ENCODE peak calls at places on chromosomes 5 and 9, in seven cellular contexts. One of them, this sample, is unnamed.
A peak's percentile ranks its signal among the peaks of the same experiment; 100 is the strongest.

GRCh38 chr5:62731011-62731410 is 152.4 kb downstream of the LRRC70 start:
- DNase-seq in psoas muscle: no peak
- DNase-seq in heart right ventricle: no peak
- DNase-seq in MM.1S: peak; percentile 71
- DNase-seq in SK-N-SH: no peak
- DNase-seq in PC-9: no peak
- DNase-seq in colonic mucosa: no peak
- DNase-seq in this sample: no peak

GRCh38 chr5:124841829-124842712 is 95.6 kb upstream of the ZNF608 start:
- DNase-seq in psoas muscle: no peak
- DNase-seq in heart right ventricle: peak; percentile 24
- DNase-seq in MM.1S: no peak
- DNase-seq in SK-N-SH: no peak
- DNase-seq in PC-9: no peak
- DNase-seq in colonic mucosa: no peak
- DNase-seq in this sample: no peak

GRCh38 chr5:100464418-100464817 is 70.8 kb upstream of the FAM174A start:
- DNase-seq in psoas muscle: no peak
- DNase-seq in heart right ventricle: no peak
- DNase-seq in MM.1S: no peak
- DNase-seq in SK-N-SH: no peak
- DNase-seq in PC-9: peak; percentile 21
- DNase-seq in colonic mucosa: no peak
- DNase-seq in this sample: no peak

GRCh38 chr5:91562922-91563321 is 179.8 kb upstream of the ARRDC3 start:
- DNase-seq in psoas muscle: no peak
- DNase-seq in heart right ventricle: no peak
- DNase-seq in MM.1S: no peak
- DNase-seq in SK-N-SH: no peak
- DNase-seq in PC-9: no peak
- DNase-seq in colonic mucosa: no peak
- DNase-seq in this sample: no peak

GRCh38 chr5:60066502-60066901 is 173.0 kb upstream of the PDE4D start:
- DNase-seq in psoas muscle: no peak
- DNase-seq in heart right ventricle: no peak
- DNase-seq in MM.1S: no peak
- DNase-seq in SK-N-SH: no peak
- DNase-seq in PC-9: no peak
- DNase-seq in colonic mucosa: no peak
- DNase-seq in this sample: no peak

GRCh38 chr5:167012281-167013034 is 1279.0 kb upstream of the WWC1 start:
- DNase-seq in psoas muscle: no peak
- DNase-seq in heart right ventricle: no peak
- DNase-seq in MM.1S: no peak
- DNase-seq in SK-N-SH: no peak
- DNase-seq in PC-9: no peak
- DNase-seq in colonic mucosa: no peak
- DNase-seq in this sample: no peak

GRCh38 chr5:141605523-141606277 is 13.1 kb downstream of the DIAPH1 start:
- DNase-seq in psoas muscle: no peak
- DNase-seq in heart right ventricle: no peak
- DNase-seq in MM.1S: peak; percentile 95
- DNase-seq in SK-N-SH: no peak
- DNase-seq in PC-9: no peak
- DNase-seq in colonic mucosa: peak; percentile 54
- DNase-seq in this sample: no peak

GRCh38 chr5:16666861-16667481 is 50.2 kb upstream of the RETREG1 start:
- DNase-seq in psoas muscle: no peak
- DNase-seq in heart right ventricle: peak; percentile 58
- DNase-seq in MM.1S: no peak
- DNase-seq in SK-N-SH: peak; percentile 64
- DNase-seq in PC-9: peak; percentile 41
- DNase-seq in colonic mucosa: peak; percentile 57
- DNase-seq in this sample: peak; percentile 77

GRCh38 chr5:776862-777711 is 7.4 kb downstream of the ZDHHC11B start:
- DNase-seq in psoas muscle: peak; percentile 30
- DNase-seq in heart right ventricle: no peak
- DNase-seq in MM.1S: no peak
- DNase-seq in SK-N-SH: peak; percentile 20
- DNase-seq in PC-9: no peak
- DNase-seq in colonic mucosa: peak; percentile 20
- DNase-seq in this sample: no peak

GRCh38 chr5:15566306-15566705 is 66.3 kb downstream of the FBXL7 start:
- DNase-seq in psoas muscle: no peak
- DNase-seq in heart right ventricle: no peak
- DNase-seq in MM.1S: no peak
- DNase-seq in SK-N-SH: no peak
- DNase-seq in PC-9: no peak
- DNase-seq in colonic mucosa: no peak
- DNase-seq in this sample: no peak

GRCh38 chr9:97966493-97966892 is 16.6 kb upstream of the ANP32B start:
- DNase-seq in psoas muscle: no peak
- DNase-seq in heart right ventricle: no peak
- DNase-seq in MM.1S: no peak
- DNase-seq in SK-N-SH: no peak
- DNase-seq in PC-9: no peak
- DNase-seq in colonic mucosa: no peak
- DNase-seq in this sample: no peak

DNA sequence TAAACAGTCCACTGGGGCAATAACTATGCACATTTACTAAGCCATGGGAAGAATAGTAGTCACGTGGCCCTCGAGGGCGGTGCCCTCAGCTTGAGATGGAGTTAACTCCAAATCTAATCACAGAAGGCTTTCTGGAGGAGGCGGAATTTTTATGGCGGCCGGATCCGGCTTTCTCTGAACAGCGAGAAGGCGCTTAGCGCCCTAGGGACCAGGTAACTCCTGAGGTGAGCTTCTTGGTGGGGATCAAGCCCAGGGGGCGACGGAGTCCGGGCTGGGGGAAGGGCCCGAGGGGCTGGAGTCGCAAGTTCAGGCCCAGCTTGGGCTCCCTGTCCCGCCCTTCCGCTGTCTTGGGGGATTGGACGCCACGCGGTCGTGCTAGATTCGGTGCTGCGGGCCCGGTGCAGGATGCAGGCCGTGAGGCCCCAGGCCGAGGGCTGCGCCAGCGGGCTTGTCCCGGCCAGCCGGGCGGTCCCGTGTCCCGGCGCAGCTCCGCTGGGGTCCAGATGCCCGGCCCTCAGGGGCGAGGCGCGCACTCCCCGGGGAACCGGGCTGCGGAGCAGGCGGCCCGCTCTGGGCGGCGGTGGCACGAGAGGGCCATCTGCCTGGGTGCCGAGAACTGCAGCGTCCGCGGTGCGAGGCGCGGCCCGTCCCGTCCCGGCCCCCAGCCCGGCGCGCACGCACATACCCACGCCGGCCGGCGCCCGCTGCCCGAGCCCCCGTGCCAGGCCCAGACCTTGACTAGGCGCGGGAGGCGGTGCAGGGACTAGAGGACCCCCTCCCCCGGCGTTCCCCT is 1.7 kb upstream of the NSD1 start:
- DNase-seq in psoas muscle: peak; percentile 33
- DNase-seq in heart right ventricle: peak; percentile 39
- DNase-seq in MM.1S: no peak
- DNase-seq in SK-N-SH: no peak
- DNase-seq in PC-9: no peak
- DNase-seq in colonic mucosa: no peak
- DNase-seq in this sample: no peak
- H3K4me1 ChIP-seq in psoas muscle: peaks cover 23% of the 10 kb centered on the region
- H3K4me1 ChIP-seq in heart right ventricle: peaks cover 20% of the 10 kb centered on the region
- H3K4me1 ChIP-seq in MM.1S: peaks cover 25% of the 10 kb centered on the region
- H3K4me1 ChIP-seq in SK-N-SH: peaks cover 23% of the 10 kb centered on the region
- H3K4me1 ChIP-seq in PC-9: peaks cover 16% of the 10 kb centered on the region
- H3K4me1 ChIP-seq in colonic mucosa: peaks cover 18% of the 10 kb centered on the region
- H3K4me1 ChIP-seq in this sample: peaks cover 2% of the 10 kb centered on the region

DNA sequence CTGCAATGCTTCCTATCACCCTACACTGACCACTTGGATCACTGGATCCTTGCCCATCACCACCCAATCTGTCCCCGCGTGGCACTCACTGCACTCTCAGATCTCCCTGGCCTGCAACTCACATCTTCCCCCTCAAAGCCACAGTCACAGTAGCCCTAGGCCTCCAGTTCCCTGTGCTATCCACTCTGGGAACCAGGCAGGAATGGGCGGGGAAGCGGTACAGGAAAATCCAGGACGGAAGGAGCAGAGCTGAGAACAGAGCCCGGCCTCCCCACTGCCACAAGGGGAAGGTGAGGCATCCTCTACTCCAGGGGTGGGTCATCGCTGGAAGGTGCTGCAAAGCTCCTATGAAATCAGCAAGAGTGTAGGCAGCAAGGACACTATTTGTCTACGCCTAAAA is 102.6 kb downstream of the ESM1 start:
- DNase-seq in psoas muscle: no peak
- DNase-seq in heart right ventricle: no peak
- DNase-seq in MM.1S: no peak
- DNase-seq in SK-N-SH: no peak
- DNase-seq in PC-9: no peak
- DNase-seq in colonic mucosa: no peak
- DNase-seq in this sample: no peak
- H3K27me3 ChIP-seq in psoas muscle: peaks cover 25% of the 10 kb centered on the region
- H3K27me3 ChIP-seq in heart right ventricle: peaks cover 21% of the 10 kb centered on the region
- H3K27me3 ChIP-seq in MM.1S: peaks cover 9% of the 10 kb centered on the region
- H3K27me3 ChIP-seq in SK-N-SH: peaks cover 45% of the 10 kb centered on the region
- H3K27me3 ChIP-seq in PC-9: no peaks in the 10 kb centered on the region
- H3K27me3 ChIP-seq in colonic mucosa: peaks cover 29% of the 10 kb centered on the region
- H3K27me3 ChIP-seq in this sample: peaks cover 29% of the 10 kb centered on the region

GRCh38 chr5:138339086-138339456 is 1.0 kb downstream of the FAM53C start:
- DNase-seq in psoas muscle: no peak
- DNase-seq in heart right ventricle: no peak
- DNase-seq in MM.1S: no peak
- DNase-seq in SK-N-SH: no peak
- DNase-seq in PC-9: peak; percentile 33
- DNase-seq in colonic mucosa: no peak
- DNase-seq in this sample: no peak

GRCh38 chr5:138336952-138337684 is 948 bp upstream of the FAM53C start:
- DNase-seq in psoas muscle: peak; percentile 80
- DNase-seq in heart right ventricle: no peak
- DNase-seq in MM.1S: no peak
- DNase-seq in SK-N-SH: peak; percentile 87
- DNase-seq in PC-9: no peak
- DNase-seq in colonic mucosa: peak; percentile 81
- DNase-seq in this sample: no peak

GRCh38 chr5:138338411-138339085 is 482 bp downstream of the FAM53C start:
- DNase-seq in psoas muscle: no peak
- DNase-seq in heart right ventricle: no peak
- DNase-seq in MM.1S: no peak
- DNase-seq in SK-N-SH: peak; percentile 31
- DNase-seq in PC-9: no peak
- DNase-seq in colonic mucosa: no peak
- DNase-seq in this sample: no peak

GRCh38 chr5:138339464-138339863 is 1.4 kb downstream of the FAM53C start:
- DNase-seq in psoas muscle: no peak
- DNase-seq in heart right ventricle: no peak
- DNase-seq in MM.1S: no peak
- DNase-seq in SK-N-SH: no peak
- DNase-seq in PC-9: no peak
- DNase-seq in colonic mucosa: no peak
- DNase-seq in this sample: no peak

DNA sequence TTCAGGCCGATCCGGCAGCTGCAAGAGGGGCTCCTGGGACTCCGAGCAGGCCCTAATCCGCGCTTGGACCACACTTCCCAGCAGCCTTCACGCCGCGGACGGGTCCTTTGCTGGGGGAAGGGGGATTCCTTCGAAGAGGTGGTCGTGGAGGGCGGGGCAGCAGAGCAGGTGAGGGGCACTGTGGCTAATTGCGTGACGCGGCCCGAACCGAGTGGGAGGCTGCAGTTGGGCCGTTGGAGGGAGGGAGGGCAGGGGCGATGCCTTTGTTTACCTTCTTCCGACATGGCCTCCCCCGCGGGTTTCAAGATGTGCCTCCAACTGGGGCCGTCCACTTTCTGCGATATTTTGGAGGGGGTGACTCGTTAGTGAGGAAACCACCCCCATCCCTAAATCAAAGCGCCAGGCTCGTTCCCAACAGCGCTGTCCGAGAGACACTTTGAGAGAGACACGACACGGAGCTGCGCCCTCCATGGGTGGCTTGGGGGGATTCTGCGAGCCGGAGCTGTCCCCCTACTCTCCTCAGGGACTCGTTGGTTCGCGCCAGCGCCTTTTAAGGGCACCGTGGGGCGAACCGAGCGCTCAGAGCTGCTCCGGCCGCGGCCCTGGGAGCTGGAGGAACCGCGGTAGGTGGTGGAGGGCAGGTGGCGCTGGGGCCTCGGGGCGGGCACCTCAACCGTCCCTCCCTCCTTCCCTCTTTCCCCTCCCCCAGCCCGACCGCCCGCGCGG is at the start of gene FAM53C:
- DNase-seq in psoas muscle: peak; percentile 92
- DNase-seq in heart right ventricle: peak; percentile 90
- DNase-seq in MM.1S: peak; percentile 95
- DNase-seq in SK-N-SH: peak; percentile 93
- DNase-seq in PC-9: peak; percentile 98
- DNase-seq in colonic mucosa: peak; percentile 91
- DNase-seq in this sample: peak; percentile 96
- TF ChIP-seq CTCF in psoas muscle: peak; percentile 3
- TF ChIP-seq CTCF in heart right ventricle: no peak
- TF ChIP-seq CTCF in MM.1S: no peak
- TF ChIP-seq CTCF in SK-N-SH: no peak
- TF ChIP-seq CTCF in PC-9: no peak
- TF ChIP-seq CTCF in colonic mucosa: no peak
- TF ChIP-seq CTCF in this sample: no peak

GRCh38 chr5:93188876-93189485 is 392.0 kb downstream of the NR2F1-AS1 start:
- DNase-seq in psoas muscle: no peak
- DNase-seq in heart right ventricle: no peak
- DNase-seq in MM.1S: no peak
- DNase-seq in SK-N-SH: no peak
- DNase-seq in PC-9: no peak
- DNase-seq in colonic mucosa: no peak
- DNase-seq in this sample: no peak

GRCh38 chr5:93191016-93191415 is 390.0 kb downstream of the NR2F1-AS1 start:
- DNase-seq in psoas muscle: no peak
- DNase-seq in heart right ventricle: no peak
- DNase-seq in MM.1S: no peak
- DNase-seq in SK-N-SH: no peak
- DNase-seq in PC-9: no peak
- DNase-seq in colonic mucosa: no peak
- DNase-seq in this sample: no peak

GRCh38 chr5:93192107-93192506 is 388.9 kb downstream of the NR2F1-AS1 start:
- DNase-seq in psoas muscle: no peak
- DNase-seq in heart right ventricle: no peak
- DNase-seq in MM.1S: no peak
- DNase-seq in SK-N-SH: no peak
- DNase-seq in PC-9: no peak
- DNase-seq in colonic mucosa: no peak
- DNase-seq in this sample: no peak

GRCh38 chr5:93191426-93191825 is 389.6 kb downstream of the NR2F1-AS1 start:
- DNase-seq in psoas muscle: no peak
- DNase-seq in heart right ventricle: no peak
- DNase-seq in MM.1S: no peak
- DNase-seq in SK-N-SH: no peak
- DNase-seq in PC-9: no peak
- DNase-seq in colonic mucosa: no peak
- DNase-seq in this sample: no peak

DNA sequence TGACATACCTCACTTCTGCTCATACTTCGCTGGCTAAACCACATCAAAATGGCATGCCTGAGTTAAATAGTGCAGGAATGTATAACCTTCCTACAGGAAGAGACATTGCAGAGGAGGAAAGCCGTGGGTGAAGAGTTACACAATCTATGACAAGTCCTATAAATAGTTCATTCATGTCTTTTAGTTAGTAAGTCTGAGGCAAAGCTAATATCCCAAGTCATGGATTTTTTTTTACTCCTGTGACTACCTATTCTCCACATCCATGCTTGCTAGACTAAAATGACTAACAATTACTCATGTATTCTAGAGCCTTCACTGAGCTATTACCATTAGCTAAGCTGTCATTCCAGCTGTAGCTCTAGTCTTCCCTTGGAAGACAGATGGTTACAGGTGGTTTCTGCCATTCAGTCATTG is 391.3 kb downstream of the NR2F1-AS1 start:
- DNase-seq in psoas muscle: no peak
- DNase-seq in heart right ventricle: no peak
- DNase-seq in MM.1S: no peak
- DNase-seq in SK-N-SH: no peak
- DNase-seq in PC-9: peak; percentile 31
- DNase-seq in colonic mucosa: no peak
- DNase-seq in this sample: no peak
- H3K4me1 ChIP-seq in psoas muscle: peaks cover 6% of the 10 kb centered on the region
- H3K4me1 ChIP-seq in heart right ventricle: no peaks in the 10 kb centered on the region
- H3K4me1 ChIP-seq in MM.1S: peaks cover 10% of the 10 kb centered on the region
- H3K4me1 ChIP-seq in SK-N-SH: peaks cover 21% of the 10 kb centered on the region
- H3K4me1 ChIP-seq in PC-9: peaks cover 60% of the 10 kb centered on the region
- H3K4me1 ChIP-seq in colonic mucosa: no peaks in the 10 kb centered on the region
- H3K4me1 ChIP-seq in this sample: peaks cover 9% of the 10 kb centered on the region